ENCODE peak calls at places on chromosomes 5 and 9, in five cellular contexts. One of them, this sample, is unnamed.

GRCh38 chr5:1329111-1329579 is 15.8 kb downstream of the CLPTM1L start:
- DNase-seq in AG08396: no peak
- DNase-seq in Peyer's patch: peak
- DNase-seq in foreskin fibroblast: no peak
- DNase-seq in CD8-positive, alpha-beta memory T cell: no peak
- DNase-seq in this sample: no peak

GRCh38 chr9:121271368-121272351 is 3.7 kb downstream of the GSN start:
- DNase-seq in AG08396: peak
- DNase-seq in Peyer's patch: no peak
- DNase-seq in foreskin fibroblast: peak
- DNase-seq in CD8-positive, alpha-beta memory T cell: no peak
- DNase-seq in this sample: peak

GRCh38 chr5:9784231-9784630 is 154.1 kb upstream of the TAS2R1 start:
- DNase-seq in AG08396: no peak
- DNase-seq in Peyer's patch: no peak
- DNase-seq in foreskin fibroblast: no peak
- DNase-seq in CD8-positive, alpha-beta memory T cell: no peak
- DNase-seq in this sample: no peak

GRCh38 chr5:168479166-168479565 is 7.1 kb upstream of the RARS1 start:
- DNase-seq in AG08396: no peak
- DNase-seq in Peyer's patch: no peak
- DNase-seq in foreskin fibroblast: peak
- DNase-seq in CD8-positive, alpha-beta memory T cell: no peak
- DNase-seq in this sample: no peak

GRCh38 chr9:121463026-121463827 is 36.4 kb downstream of the GGTA1 start:
- DNase-seq in AG08396: peak
- DNase-seq in Peyer's patch: peak
- DNase-seq in foreskin fibroblast: no peak
- DNase-seq in CD8-positive, alpha-beta memory T cell: no peak
- DNase-seq in this sample: no peak

GRCh38 chr5:171311698-171312083 is 2.6 kb downstream of the TLX3 start:
- DNase-seq in AG08396: no peak
- DNase-seq in Peyer's patch: no peak
- DNase-seq in foreskin fibroblast: no peak
- DNase-seq in CD8-positive, alpha-beta memory T cell: no peak
- DNase-seq in this sample: no peak

GRCh38 chr9:120776788-120777187 is 16.4 kb downstream of the FBXW2 start:
- DNase-seq in AG08396: no peak
- DNase-seq in Peyer's patch: no peak
- DNase-seq in foreskin fibroblast: no peak
- DNase-seq in CD8-positive, alpha-beta memory T cell: no peak
- DNase-seq in this sample: no peak

GRCh38 chr9:29285818-29286217 is 1712.5 kb upstream of the C9orf72 start:
- DNase-seq in AG08396: no peak
- DNase-seq in Peyer's patch: no peak
- DNase-seq in foreskin fibroblast: no peak
- DNase-seq in CD8-positive, alpha-beta memory T cell: no peak
- DNase-seq in this sample: peak

GRCh38 chr5:91283326-91283725 is 99.8 kb downstream of the ARRDC3 start:
- DNase-seq in AG08396: no peak
- DNase-seq in Peyer's patch: no peak
- DNase-seq in foreskin fibroblast: no peak
- DNase-seq in CD8-positive, alpha-beta memory T cell: no peak
- DNase-seq in this sample: no peak

GRCh38 chr5:35198096-35198495 is 32.2 kb downstream of the PRLR start:
- DNase-seq in AG08396: peak
- DNase-seq in Peyer's patch: peak
- DNase-seq in foreskin fibroblast: peak
- DNase-seq in CD8-positive, alpha-beta memory T cell: no peak
- DNase-seq in this sample: peak

GRCh38 chr9:82035332-82035731 is 46.8 kb downstream of the SPATA31D1 start:
- DNase-seq in AG08396: peak
- DNase-seq in Peyer's patch: no peak
- DNase-seq in foreskin fibroblast: no peak
- DNase-seq in CD8-positive, alpha-beta memory T cell: no peak
- DNase-seq in this sample: no peak

GRCh38 chr9:109083813-109084405 is 35.8 kb downstream of the TMEM245 start:
- DNase-seq in AG08396: no peak
- DNase-seq in Peyer's patch: no peak
- DNase-seq in foreskin fibroblast: no peak
- DNase-seq in CD8-positive, alpha-beta memory T cell: no peak
- DNase-seq in this sample: no peak

GRCh38 chr5:81638471-81638870 is 112.4 kb downstream of the SSBP2 start:
- DNase-seq in AG08396: no peak
- DNase-seq in Peyer's patch: no peak
- DNase-seq in foreskin fibroblast: no peak
- DNase-seq in CD8-positive, alpha-beta memory T cell: no peak
- DNase-seq in this sample: no peak

GRCh38 chr9:87263291-87263690 is 234.4 kb upstream of the DAPK1 start:
- DNase-seq in AG08396: no peak
- DNase-seq in Peyer's patch: no peak
- DNase-seq in foreskin fibroblast: no peak
- DNase-seq in CD8-positive, alpha-beta memory T cell: no peak
- DNase-seq in this sample: no peak

GRCh38 chr5:139186752-139187326 is 11.3 kb downstream of the SIL1 start:
- DNase-seq in AG08396: no peak
- DNase-seq in Peyer's patch: no peak
- DNase-seq in foreskin fibroblast: no peak
- DNase-seq in CD8-positive, alpha-beta memory T cell: no peak
- DNase-seq in this sample: no peak

GRCh38 chr5:74294231-74294705 is 346.3 kb downstream of the ENC1 start:
- DNase-seq in AG08396: no peak
- DNase-seq in Peyer's patch: no peak
- DNase-seq in foreskin fibroblast: no peak
- DNase-seq in CD8-positive, alpha-beta memory T cell: no peak
- DNase-seq in this sample: no peak

GRCh38 chr9:14485366-14485765 is 171.4 kb upstream of the NFIB start:
- DNase-seq in AG08396: no peak
- DNase-seq in Peyer's patch: no peak
- DNase-seq in foreskin fibroblast: no peak
- DNase-seq in CD8-positive, alpha-beta memory T cell: no peak
- DNase-seq in this sample: no peak

GRCh38 chr9:37405350-37405749 is 17.1 kb upstream of the GRHPR start:
- DNase-seq in AG08396: no peak
- DNase-seq in Peyer's patch: no peak
- DNase-seq in foreskin fibroblast: no peak
- DNase-seq in CD8-positive, alpha-beta memory T cell: no peak
- DNase-seq in this sample: no peak

GRCh38 chr9:129384138-129384886 is 206.3 kb upstream of the IER5L start:
- DNase-seq in AG08396: no peak
- DNase-seq in Peyer's patch: no peak
- DNase-seq in foreskin fibroblast: no peak
- DNase-seq in CD8-positive, alpha-beta memory T cell: no peak
- DNase-seq in this sample: no peak

GRCh38 chr9:17251100-17251499 is 116.3 kb downstream of the CNTLN start:
- DNase-seq in AG08396: no peak
- DNase-seq in Peyer's patch: no peak
- DNase-seq in foreskin fibroblast: no peak
- DNase-seq in CD8-positive, alpha-beta memory T cell: no peak
- DNase-seq in this sample: no peak

GRCh38 chr9:136305822-136306690 is 2.2 kb upstream of the CCDC187 start:
- DNase-seq in AG08396: no peak
- DNase-seq in Peyer's patch: no peak
- DNase-seq in foreskin fibroblast: no peak
- DNase-seq in CD8-positive, alpha-beta memory T cell: no peak
- DNase-seq in this sample: no peak

GRCh38 chr9:18861599-18862546 is 171.1 kb downstream of the SAXO1 start:
- DNase-seq in AG08396: peak
- DNase-seq in Peyer's patch: no peak
- DNase-seq in foreskin fibroblast: no peak
- DNase-seq in CD8-positive, alpha-beta memory T cell: no peak
- DNase-seq in this sample: peak

GRCh38 chr5:10467281-10468198 is 25.9 kb downstream of the ROPN1L start:
- DNase-seq in AG08396: no peak
- DNase-seq in Peyer's patch: no peak
- DNase-seq in foreskin fibroblast: peak
- DNase-seq in CD8-positive, alpha-beta memory T cell: no peak
- DNase-seq in this sample: no peak

GRCh38 chr9:84322830-84323229 is 17.7 kb downstream of the SLC28A3 start:
- DNase-seq in AG08396: peak
- DNase-seq in Peyer's patch: no peak
- DNase-seq in foreskin fibroblast: peak
- DNase-seq in CD8-positive, alpha-beta memory T cell: no peak
- DNase-seq in this sample: peak

GRCh38 chr5:57710126-57710525 is 227.5 kb upstream of the ACTBL2 start:
- DNase-seq in AG08396: no peak
- DNase-seq in Peyer's patch: no peak
- DNase-seq in foreskin fibroblast: no peak
- DNase-seq in CD8-positive, alpha-beta memory T cell: no peak
- DNase-seq in this sample: no peak

GRCh38 chr5:175696139-175696854 is 38.4 kb downstream of the HRH2 start:
- DNase-seq in AG08396: no peak
- DNase-seq in Peyer's patch: peak
- DNase-seq in foreskin fibroblast: no peak
- DNase-seq in CD8-positive, alpha-beta memory T cell: peak
- DNase-seq in this sample: no peak

GRCh38 chr9:134502261-134503211 is 139.1 kb upstream of the COL5A1 start:
- DNase-seq in AG08396: peak
- DNase-seq in Peyer's patch: peak
- DNase-seq in foreskin fibroblast: peak
- DNase-seq in CD8-positive, alpha-beta memory T cell: no peak
- DNase-seq in this sample: peak

GRCh38 chr5:173786296-173787187 is 101.6 kb upstream of the CPEB4 start:
- DNase-seq in AG08396: no peak
- DNase-seq in Peyer's patch: peak
- DNase-seq in foreskin fibroblast: no peak
- DNase-seq in CD8-positive, alpha-beta memory T cell: no peak
- DNase-seq in this sample: no peak

GRCh38 chr9:74218374-74219063 is 278.6 kb upstream of the RORB start:
- DNase-seq in AG08396: no peak
- DNase-seq in Peyer's patch: no peak
- DNase-seq in foreskin fibroblast: no peak
- DNase-seq in CD8-positive, alpha-beta memory T cell: no peak
- DNase-seq in this sample: no peak

GRCh38 chr9:110114888-110115259 is 93.1 kb downstream of the C9orf152 start:
- DNase-seq in AG08396: no peak
- DNase-seq in Peyer's patch: no peak
- DNase-seq in foreskin fibroblast: no peak
- DNase-seq in CD8-positive, alpha-beta memory T cell: no peak
- DNase-seq in this sample: no peak

GRCh38 chr5:7392401-7393024 is 3.4 kb upstream of the ADCY2 start:
- DNase-seq in AG08396: peak
- DNase-seq in Peyer's patch: no peak
- DNase-seq in foreskin fibroblast: peak
- DNase-seq in CD8-positive, alpha-beta memory T cell: no peak
- DNase-seq in this sample: no peak

GRCh38 chr9:34463098-34463900 is 4.7 kb downstream of the DNAI1 start:
- DNase-seq in AG08396: peak
- DNase-seq in Peyer's patch: no peak
- DNase-seq in foreskin fibroblast: peak
- DNase-seq in CD8-positive, alpha-beta memory T cell: no peak
- DNase-seq in this sample: peak

GRCh38 chr9:16413509-16414016 is 456.9 kb downstream of the BNC2 start:
- DNase-seq in AG08396: peak
- DNase-seq in Peyer's patch: no peak
- DNase-seq in foreskin fibroblast: peak
- DNase-seq in CD8-positive, alpha-beta memory T cell: no peak
- DNase-seq in this sample: peak

This sample was measured in skeletal muscle cell.